ENCODE peak calls at places on chromosomes 13 and 19, in four cellular contexts. Y, J, F and E are unnamed samples.
A peak's percentile ranks its signal among the peaks of the same experiment; 100 is the strongest.

GRCh38 chr19:49637865-49638350 is 2.0 kb downstream of the RRAS start:
- DNase-seq in Y (peak; percentile 73), F (no peak), J (peak; percentile 78), E (peak; percentile 93)

GRCh38 chr13:110137677-110138008 is 169.3 kb downstream of the COL4A1 start:
- DNase-seq in F (no peak), Y (no peak), J (peak; percentile 52), E (no peak)

GRCh38 chr13:47798906-47799305 is 202.2 kb downstream of the SUCLA2 start:
- DNase-seq in Y (no peak), F (no peak), J (no peak), E (no peak)

GRCh38 chr19:10621966-10622365 is 3.4 kb upstream of the SLC44A2 start:
- DNase-seq in F (no peak), Y (no peak), J (no peak), E (no peak)

GRCh38 chr13:48014359-48014758 is 13.3 kb upstream of the SUCLA2 start:
- DNase-seq in Y (no peak), J (no peak), F (no peak), E (no peak)

GRCh38 chr13:98706446-98707110 is 45.9 kb downstream of the SLC15A1 start:
- DNase-seq in F (peak; percentile 9), J (peak; percentile 58), Y (no peak), E (no peak)

GRCh38 chr19:277581-278165 is 13.5 kb downstream of the PLPP2 start:
- DNase-seq in J (no peak), Y (no peak), F (no peak), E (no peak)

GRCh38 chr13:36891752-36892151 is 28.3 kb downstream of the SMAD9 start:
- DNase-seq in F (no peak), J (no peak), Y (no peak), E (no peak)

GRCh38 chr19:39078436-39079200 is 5.5 kb upstream of the ACP7 start:
- DNase-seq in Y (no peak), J (no peak), F (no peak), E (no peak)

GRCh38 chr13:40591091-40591490 is 75.3 kb downstream of the FOXO1 start:
- DNase-seq in Y (no peak), F (no peak), J (no peak), E (no peak)

GRCh38 chr19:53147645-53148044 is 11.2 kb downstream of the ZNF347 start:
- DNase-seq in F (no peak), Y (no peak), J (no peak), E (no peak)
- H3K9me3 ChIP-seq in F (peaks cover 14% of the 10 kb centered on the region), Y (peaks cover 79% of the 10 kb centered on the region), J (no peaks in the 10 kb centered on the region), E (peaks cover 51% of the 10 kb centered on the region)

DNA sequence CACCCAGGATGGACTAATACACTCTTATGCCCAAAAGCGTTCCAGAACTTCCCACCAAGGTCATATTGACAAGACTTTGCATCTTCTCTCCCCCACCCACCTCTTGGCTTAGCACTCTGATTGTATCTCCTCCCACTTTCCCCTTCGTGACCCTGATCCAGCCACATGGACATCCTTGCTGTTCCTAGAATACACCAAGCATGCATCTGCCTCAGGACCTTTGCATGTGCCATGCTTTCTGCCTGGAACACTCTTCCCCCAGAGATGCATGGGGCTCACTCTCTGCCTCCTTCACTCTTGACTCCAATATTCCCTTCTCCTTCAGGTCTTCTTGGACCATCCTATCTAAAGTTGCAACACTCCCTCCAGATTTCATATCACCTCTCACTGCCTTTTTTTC is 16.2 kb upstream of the LAIR1 start:
- DNase-seq in F (no peak), Y (no peak), J (no peak), E (no peak)
- H3K4me1 ChIP-seq in F (peaks cover 8% of the 10 kb centered on the region), Y (no peaks in the 10 kb centered on the region), J (no peaks in the 10 kb centered on the region), E (no peaks in the 10 kb centered on the region)

GRCh38 chr13:18235756-18236527 is 945.7 kb downstream of the TUBA3C start:
- DNase-seq in F (no peak), J (no peak), Y (no peak), E (no peak)

GRCh38 chr13:18235172-18235571 is 946.5 kb downstream of the TUBA3C start:
- DNase-seq in J (no peak), F (no peak), Y (no peak), E (no peak)

GRCh38 chr13:18232298-18232993 is 949.2 kb downstream of the TUBA3C start:
- DNase-seq in J (no peak), F (no peak), Y (no peak), E (no peak)

GRCh38 chr13:18233783-18234299 is 947.8 kb downstream of the TUBA3C start:
- DNase-seq in Y (no peak), J (no peak), F (no peak), E (no peak)

GRCh38 chr13:18232994-18233782 is 948.4 kb downstream of the TUBA3C start:
- DNase-seq in J (no peak), Y (no peak), F (no peak), E (no peak)
- H3K9me3 ChIP-seq in J (no peaks in the 10 kb centered on the region), Y (peaks cover 10% of the 10 kb centered on the region), F (no peaks in the 10 kb centered on the region), E (no peaks in the 10 kb centered on the region)

GRCh38 chr19:40810160-40810559 is 11.2 kb downstream of the EGLN2 start:
- DNase-seq in Y (no peak), F (no peak), J (no peak), E (no peak)

GRCh38 chr19:40808021-40808325 is 9.0 kb downstream of the EGLN2 start:
- DNase-seq in Y (no peak), F (no peak), J (no peak), E (no peak)

GRCh38 chr19:40807147-40808020 is 8.4 kb downstream of the EGLN2 start:
- DNase-seq in F (no peak), J (no peak), Y (no peak), E (no peak)

GRCh38 chr19:40809358-40810086 is 10.5 kb downstream of the EGLN2 start:
- DNase-seq in J (no peak), Y (no peak), F (no peak), E (no peak)

GRCh38 chr19:40808497-40808896 is 9.5 kb downstream of the EGLN2 start:
- DNase-seq in F (no peak), J (no peak), Y (no peak), E (no peak)
- H3K4me1 ChIP-seq in F (peaks cover 24% of the 10 kb centered on the region), J (peaks cover 24% of the 10 kb centered on the region), Y (peaks cover 40% of the 10 kb centered on the region), E (peaks cover 51% of the 10 kb centered on the region)

GRCh38 chr19:29389495-29389894 is 136.3 kb upstream of the VSTM2B start:
- DNase-seq in J (no peak), Y (no peak), F (no peak), E (no peak)
- H3K9me3 ChIP-seq in J (no peaks in the 10 kb centered on the region), Y (peaks cover 12% of the 10 kb centered on the region), F (no peaks in the 10 kb centered on the region), E (no peaks in the 10 kb centered on the region)

GRCh38 chr19:2542341-2543069 is 66.6 kb downstream of the GADD45B start:
- DNase-seq in Y (no peak), J (peak; percentile 79), F (no peak), E (no peak)
- H3K4me1 ChIP-seq in Y (peaks cover 40% of the 10 kb centered on the region), J (peaks cover 40% of the 10 kb centered on the region), F (peaks cover 35% of the 10 kb centered on the region), E (peaks cover 39% of the 10 kb centered on the region)

DNA sequence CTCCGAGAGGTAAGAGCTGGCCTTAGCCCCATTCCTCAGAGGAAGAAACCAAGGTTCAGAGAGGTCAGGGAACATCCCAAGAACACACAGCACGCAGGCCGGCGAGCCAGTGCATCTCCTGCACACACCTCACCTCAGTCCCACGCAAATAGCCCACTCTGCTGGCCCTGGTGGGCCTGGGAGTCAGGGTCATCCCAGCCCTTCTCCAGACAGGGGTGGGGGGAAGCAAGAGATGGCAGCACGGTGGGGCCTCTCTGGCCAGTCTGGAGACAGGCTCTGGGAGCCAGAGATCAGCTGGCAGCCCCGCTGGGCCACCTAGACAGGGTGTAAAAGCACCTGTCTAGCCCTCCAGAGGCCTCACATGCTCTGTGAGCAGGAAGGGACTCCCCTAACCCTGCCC is 26.8 kb downstream of the TUBA3C start:
- DNase-seq in Y (no peak), F (no peak), J (no peak), E (no peak)
- H3K9me3 ChIP-seq in Y (no peaks in the 10 kb centered on the region), F (no peaks in the 10 kb centered on the region), J (no peaks in the 10 kb centered on the region), E (no peaks in the 10 kb centered on the region)